ENCODE peak calls at places on chromosomes 5 and 9, in eight cellular contexts. I is NCI-H1105 treated with DMSO at 0.1 percent for 48 hours; L is HFF-Myc; V is sciatic nerve; C is brain microvascular endothelial cell; H is lung; O is stimulated activated CD4-positive, alpha-beta T cell treated with anti-CD3 and anti-CD28 coated beads, Interleukin-15, amount 100 ng/mL, for 1 hour; E is stimulated activated CD8-positive, alpha-beta memory T cell treated with anti-CD3 and anti-CD28 coated beads, Interleukin-4, amount 100 ng/mL, for 1 hour. Q is an unnamed sample.

GRCh38 chr5:175542232-175542965 is 64.0 kb downstream of the SFXN1 start:
- DNase-seq in I (peak; percentile 6), L (no peak), V (no peak), C (peak; percentile 17), H (no peak), O (no peak), E (no peak), Q (no peak)

GRCh38 chr9:129267141-129267540 is 89.1 kb upstream of the IER5L start:
- DNase-seq in I (no peak), L (no peak), V (no peak), C (no peak), H (no peak), O (no peak), E (no peak), Q (no peak)

GRCh38 chr5:155053482-155053881 is 39.9 kb downstream of the KIF4B start:
- DNase-seq in I (no peak), L (no peak), V (no peak), C (no peak), H (no peak), O (no peak), E (no peak), Q (peak; percentile 57)

GRCh38 chr9:19331877-19332276 is 48.2 kb downstream of the RPS6 start:
- DNase-seq in I (no peak), L (no peak), V (no peak), C (no peak), H (no peak), O (no peak), E (no peak), Q (no peak)

GRCh38 chr9:107137495-107138202 is 145.4 kb upstream of the RAD23B start:
- DNase-seq in I (no peak), L (peak; percentile 25), V (no peak), C (no peak), H (no peak), O (no peak), E (no peak), Q (peak; percentile 62)

GRCh38 chr9:27145143-27145542 is 36.1 kb downstream of the TEK start:
- DNase-seq in I (no peak), L (no peak), V (no peak), C (no peak), H (no peak), O (no peak), E (no peak), Q (no peak)

GRCh38 chr5:14440223-14440597 is 141.4 kb upstream of the OTULINL start:
- DNase-seq in I (no peak), L (no peak), V (no peak), C (no peak), H (no peak), O (no peak), E (no peak), Q (no peak)

GRCh38 chr9:33044677-33045282 is 19.7 kb downstream of the DNAJA1 start:
- DNase-seq in I (peak; percentile 79), L (no peak), V (no peak), C (no peak), H (no peak), O (no peak), E (no peak), Q (peak; percentile 41)

GRCh38 chr5:109340351-109340750 is 69.4 kb downstream of the PJA2 start:
- DNase-seq in I (no peak), L (no peak), V (no peak), C (no peak), H (no peak), O (no peak), E (no peak), Q (no peak)

Q was measured in T47D.